ENCODE peak calls at places on chromosomes 13 and 19, in five cellular contexts. W is tibial nerve; K is naive thymus-derived CD8-positive, alpha-beta T cell; R is activated CD8-positive, alpha-beta memory T cell treated with anti-CD3 and anti-CD28 coated beads for 1 hour; I is nucleus accumbens. N is an unnamed sample.

GRCh38 chr19:58330458-58330857 is 3.7 kb downstream of the ZSCAN22 start:
- DNase-seq in W (no peak), K (no peak), R (no peak), I (peak), N (no peak)

GRCh38 chr13:43196171-43196611 is 172.8 kb downstream of the DNAJC15 start:
- DNase-seq in W (no peak), K (no peak), R (no peak), I (no peak), N (no peak)

GRCh38 chr19:33568706-33569105 is 47.1 kb upstream of the PEPD start:
- DNase-seq in W (no peak), K (no peak), R (no peak), I (no peak), N (no peak)

GRCh38 chr13:76397413-76397812 is 488.8 kb downstream of the KCTD12 start:
- DNase-seq in W (no peak), K (no peak), R (no peak), I (no peak), N (no peak)

GRCh38 chr19:17259118-17259780 is 5.3 kb downstream of the USHBP1 start:
- DNase-seq in W (no peak), K (no peak), R (no peak), I (no peak), N (no peak)

GRCh38 chr19:33462112-33462726 is 59.4 kb downstream of the PEPD start:
- DNase-seq in W (no peak), K (no peak), R (no peak), I (no peak), N (no peak)

GRCh38 chr13:47932953-47933687 is 68.0 kb downstream of the SUCLA2 start:
- DNase-seq in W (no peak), K (no peak), R (no peak), I (no peak), N (no peak)

GRCh38 chr13:29817604-29818378 is 32.6 kb downstream of the UBL3 start:
- DNase-seq in W (no peak), K (no peak), R (no peak), I (no peak), N (no peak)

GRCh38 chr13:83378901-83379300 is 503.4 kb downstream of the SLITRK1 start:
- DNase-seq in W (no peak), K (no peak), R (no peak), I (no peak), N (no peak)

GRCh38 chr13:86741762-86742285 is 929.3 kb upstream of the SLITRK5 start:
- DNase-seq in W (no peak), K (no peak), R (no peak), I (no peak), N (no peak)

GRCh38 chr13:31675521-31675953 is 63.8 kb upstream of the RXFP2 start:
- DNase-seq in W (no peak), K (no peak), R (no peak), I (no peak), N (no peak)

GRCh38 chr13:111950697-111951096 is 116.3 kb upstream of the SOX1 start:
- DNase-seq in W (no peak), K (no peak), R (no peak), I (no peak), N (no peak)

N was measured in ascending aorta.